ENCODE peak calls at places on chromosome 12, in nine cellular contexts. G, Z, L, F, T, I, D, M and C are unnamed samples. For H3K4me1 and H3K36me3, the result is how much of the 10 kb centered on the place peaks cover.

GRCh38 chr12:12628013-12628412 is 16.3 kb downstream of the CREBL2 start:
- DNase-seq in D (no peak), G (no peak), T (no peak), Z (no peak), I (peak), F (no peak), M (no peak), L (peak), C (no peak)

GRCh38 chr12:92012691-92013090 is 133.0 kb downstream of the BTG1 start:
- DNase-seq in M (no peak), G (no peak), L (no peak), Z (no peak), F (no peak), I (no peak), D (no peak), T (no peak), C (no peak)

GRCh38 chr12:28247806-28248205 is 57.5 kb downstream of the CCDC91 start:
- DNase-seq in T (no peak), G (no peak), M (no peak), F (no peak), L (no peak), D (no peak), Z (no peak), I (no peak), C (no peak)

GRCh38 chr12:6703631-6704030 is 3.0 kb upstream of the PIANP start:
- DNase-seq in F (no peak), D (no peak), I (no peak), T (no peak), L (peak), Z (no peak), G (peak), M (no peak), C (no peak)

GRCh38 chr12:26539131-26539530 is 293.9 kb downstream of the ITPR2 start:
- DNase-seq in I (no peak), Z (no peak), M (no peak), G (peak), T (no peak), D (no peak), L (no peak), F (no peak), C (no peak)

GRCh38 chr12:617304-617915 is 45.8 kb downstream of the NINJ2 start:
- DNase-seq in M (peak), L (peak), F (no peak), T (peak), Z (no peak), D (no peak), I (peak), G (peak), C (no peak)

GRCh38 chr12:120737557-120738251 is 12.1 kb downstream of the ACADS start:
- DNase-seq in D (no peak), Z (no peak), T (peak), L (no peak), G (no peak), F (no peak), I (no peak), M (no peak), C (no peak)

GRCh38 chr12:115322275-115322674 is 638.3 kb upstream of the TBX3 start:
- DNase-seq in I (peak), F (no peak), D (no peak), T (no peak), G (no peak), Z (no peak), M (no peak), L (no peak), C (no peak)

GRCh38 chr12:93376436-93377251 is 1.1 kb upstream of the NUDT4 start:
- DNase-seq in L (peak), T (no peak), I (peak), F (no peak), G (peak), Z (no peak), M (peak), D (no peak), C (no peak)

GRCh38 chr12:12725086-12725955 is 8.2 kb downstream of the CDKN1B start:
- DNase-seq in F (peak), T (peak), M (peak), I (peak), L (peak), Z (peak), G (peak), D (peak), C (peak)

GRCh38 chr12:52446346-52447045 is 5.5 kb downstream of the KRT6B start:
- DNase-seq in G (no peak), F (no peak), I (no peak), D (no peak), M (no peak), L (no peak), T (no peak), Z (no peak), C (no peak)

GRCh38 chr12:69835048-69835447 is 10.0 kb downstream of the MYRFL start:
- DNase-seq in I (peak), M (no peak), L (no peak), F (no peak), T (no peak), D (no peak), G (no peak), Z (no peak), C (no peak)

GRCh38 chr12:15538881-15539280 is 216.6 kb downstream of the PTPRO start:
- DNase-seq in T (no peak), D (no peak), M (no peak), F (no peak), I (no peak), L (no peak), Z (no peak), G (no peak), C (no peak)

GRCh38 chr12:68236421-68237059 is 10.9 kb upstream of the IL26 start:
- DNase-seq in F (no peak), G (peak), L (no peak), Z (no peak), D (no peak), I (no peak), M (no peak), T (no peak), C (peak)

GRCh38 chr12:6062427-6063378 is 61.8 kb downstream of the VWF start:
- DNase-seq in M (peak), I (peak), F (no peak), T (peak), D (no peak), G (peak), L (peak), Z (no peak), C (no peak)

GRCh38 chr12:124083708-124084107 is 110.7 kb downstream of the ZNF664 start:
- DNase-seq in Z (no peak), D (no peak), T (no peak), I (no peak), G (no peak), F (no peak), L (no peak), M (no peak), C (no peak)

GRCh38 chr12:80269953-80270552 is 170.7 kb downstream of the OTOGL start:
- DNase-seq in T (no peak), M (no peak), Z (no peak), G (peak), L (peak), F (peak), D (no peak), I (peak), C (no peak)

GRCh38 chr12:88558341-88558867 is 21.9 kb downstream of the KITLG start:
- DNase-seq in F (no peak), I (no peak), T (no peak), G (no peak), D (no peak), L (no peak), M (no peak), Z (no peak), C (no peak)
- H3K4me1 ChIP-seq in F (half or more), I (under half), T (under half), G (under half), D (under half), L (under half), M (under half), Z (under half), C (under half)

DNA sequence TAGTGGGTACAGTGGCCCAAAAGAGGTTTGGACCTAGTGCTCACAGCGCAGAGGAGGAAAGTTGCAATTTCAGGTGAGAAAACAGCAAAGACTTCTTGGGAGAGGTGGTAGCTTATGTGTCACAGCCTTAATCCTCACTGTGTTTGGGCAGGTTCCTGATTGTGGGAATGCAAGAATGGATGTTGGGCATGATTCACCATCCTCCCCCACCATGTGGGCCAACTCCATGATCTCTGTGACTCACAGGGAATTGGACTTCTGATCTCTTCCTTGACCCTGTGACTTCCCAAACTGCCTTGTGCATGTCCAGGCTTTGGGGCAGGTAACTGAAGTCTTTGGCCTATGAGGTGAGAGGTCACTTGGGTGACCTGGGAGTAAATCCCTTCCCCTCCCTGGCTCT is 1.8 kb upstream of the CHST11 start:
- DNase-seq in F (peak), I (peak), Z (no peak), D (no peak), L (peak), M (no peak), T (no peak), G (no peak), C (no peak)
- H3K36me3 ChIP-seq in F (under half), I (under half), Z (under half), D (under half), L (under half), M (under half), T (under half), G (under half), C (under half)

DNA sequence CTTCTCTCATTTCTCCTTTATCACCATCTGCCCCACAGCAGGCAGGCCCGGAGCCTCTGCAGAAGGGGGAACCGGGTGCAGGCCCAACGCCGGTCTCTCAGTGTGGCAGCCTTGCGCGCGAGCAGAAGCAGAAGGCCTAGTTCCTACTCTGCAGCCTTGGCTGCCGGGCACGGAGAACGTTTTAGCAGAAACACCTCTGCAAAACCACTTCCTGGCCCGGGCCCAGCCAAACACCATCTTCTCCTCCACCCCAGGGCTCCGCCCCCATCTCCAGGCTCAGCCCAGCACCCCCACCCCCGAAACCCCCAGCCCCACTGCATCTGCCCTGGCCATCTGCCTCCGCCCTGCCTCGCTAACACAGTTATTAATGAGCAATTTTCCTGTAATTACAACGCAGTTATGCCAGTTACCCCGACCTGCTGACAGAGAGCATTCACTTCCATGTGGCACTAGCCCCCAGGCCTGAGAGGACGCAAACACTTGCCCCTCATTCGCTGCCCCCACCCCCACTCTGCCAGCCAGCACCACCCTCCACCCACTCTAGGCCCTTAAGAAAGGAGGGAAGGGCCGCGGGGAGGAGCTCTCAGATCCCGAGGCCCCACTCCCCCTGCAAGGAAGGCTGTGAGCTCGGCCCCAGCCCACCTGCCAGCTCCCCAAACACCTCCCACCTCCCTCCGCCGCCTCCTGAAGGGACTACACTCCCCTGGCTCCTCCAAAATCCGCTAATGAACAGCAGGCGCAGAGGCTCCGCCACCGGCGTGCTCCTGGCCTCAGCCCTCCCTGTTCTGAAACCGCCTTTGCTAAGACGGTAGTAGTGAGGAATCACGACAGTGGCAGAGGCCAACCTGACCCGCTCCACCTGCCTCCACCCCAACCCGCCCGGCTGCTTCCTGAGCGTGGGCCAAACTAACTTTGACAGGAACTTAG is 44.7 kb upstream of the FBRSL1 start:
- DNase-seq in G (no peak), D (no peak), F (no peak), L (no peak), M (no peak), T (no peak), Z (no peak), I (no peak), C (peak)
- H3K4me3 ChIP-seq in G (no peak), D (peak), F (peak), L (no peak), M (peak), T (peak), Z (peak), I (no peak), C (peak)

DNA sequence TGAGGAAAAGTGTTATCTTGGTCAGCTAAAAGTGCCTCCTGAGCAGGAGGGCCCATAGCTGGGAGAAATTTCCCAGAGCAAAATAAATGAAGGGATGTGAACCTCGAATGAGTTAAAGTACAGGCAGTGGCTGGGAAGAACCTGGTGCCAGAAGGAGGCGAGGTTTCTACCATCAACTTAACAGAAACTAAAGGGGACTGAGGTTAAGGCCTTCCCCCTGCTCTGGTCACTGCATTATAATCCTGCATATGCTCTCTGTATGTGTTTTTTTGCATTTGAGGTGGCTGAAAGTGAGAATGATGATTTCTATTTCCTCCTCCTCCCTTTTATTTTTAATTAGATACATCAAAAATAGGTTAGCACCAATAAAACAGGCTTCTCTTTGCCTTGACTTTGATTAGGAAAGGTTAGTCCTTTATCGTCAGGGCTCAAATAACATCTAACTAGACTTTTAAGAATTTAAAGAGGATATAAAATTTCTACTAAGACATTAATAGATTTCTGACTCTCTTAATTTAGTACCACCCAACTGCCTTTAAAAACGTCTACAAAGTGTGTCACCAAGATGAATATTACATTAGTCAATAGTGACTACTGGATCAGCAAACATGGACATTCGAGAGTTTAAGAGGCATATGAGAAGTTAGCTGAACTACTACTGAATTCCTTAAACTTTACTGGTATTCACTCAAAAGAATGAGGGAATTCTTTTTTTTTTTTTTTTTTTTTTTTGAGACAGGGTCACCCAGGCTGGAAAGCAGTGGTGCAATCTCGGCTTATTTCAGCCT is 49.2 kb downstream of the GALNT4 start:
- DNase-seq in D (no peak), F (no peak), M (no peak), I (no peak), L (no peak), Z (no peak), T (no peak), G (no peak), C (no peak)
- H3K4me1 ChIP-seq in D (under half), F (under half), M (under half), I (under half), L (under half), Z (under half), T (under half), G (under half), C (under half)